ENCODE peak calls at places on chromosome 9, in six cellular contexts. Y is anterior cingulate cortex; O is small intestine; M is stimulated activated CD4-positive, alpha-beta T cell treated with anti-CD3 and anti-CD28 coated beads, Interleukin-1b, Interleukin-23, amount 100 ng/mL, for 24 hours; D is kidney glomerular epithelial cell; X is heart right ventricle. B is an unnamed sample.

GRCh38 chr9:101309139-101309538 is 75.7 kb downstream of the BAAT start:
- DNase-seq in Y (no peak), O (no peak), M (no peak), D (no peak), X (no peak), B (no peak)

GRCh38 chr9:15373201-15373530 is 49.5 kb upstream of the SNAPC3 start:
- DNase-seq in Y (no peak), O (no peak), M (no peak), D (no peak), X (no peak), B (peak; percentile 79)

GRCh38 chr9:71761938-71762353 is 6.4 kb downstream of the CEMIP2 start:
- DNase-seq in Y (no peak), O (no peak), M (no peak), D (no peak), X (no peak), B (no peak)

GRCh38 chr9:133995012-133995896 is 3.1 kb upstream of the VAV2 start:
- DNase-seq in Y (no peak), O (no peak), M (no peak), D (peak; percentile 29), X (no peak), B (peak; percentile 54)

GRCh38 chr9:89786650-89787049 is 181.8 kb downstream of the GADD45G start:
- DNase-seq in Y (no peak), O (peak; percentile 78), M (no peak), D (no peak), X (peak; percentile 46), B (no peak)

GRCh38 chr9:92100237-92100911 is 14.8 kb downstream of the SPTLC1 start:
- DNase-seq in Y (no peak), O (no peak), M (no peak), D (peak; percentile 84), X (no peak), B (peak; percentile 80)

GRCh38 chr9:129491486-129491855 is 129.4 kb downstream of the C9orf50 start:
- DNase-seq in Y (no peak), O (no peak), M (no peak), D (no peak), X (peak; percentile 61), B (no peak)

GRCh38 chr9:79237861-79238260 is 333.9 kb upstream of the TLE4 start:
- DNase-seq in Y (no peak), O (no peak), M (no peak), D (no peak), X (no peak), B (peak; percentile 49)

GRCh38 chr9:89452561-89452960 is 45.4 kb downstream of the SEMA4D start:
- DNase-seq in Y (no peak), O (no peak), M (no peak), D (no peak), X (no peak), B (no peak)

GRCh38 chr9:105359899-105360298 is 87.9 kb upstream of the FSD1L start:
- DNase-seq in Y (no peak), O (no peak), M (no peak), D (no peak), X (no peak), B (peak; percentile 24)

GRCh38 chr9:86185872-86186271 is 73.6 kb downstream of the C9orf153 start:
- DNase-seq in Y (no peak), O (no peak), M (no peak), D (no peak), X (no peak), B (no peak)

GRCh38 chr9:93893899-93894690 is 61.1 kb downstream of the BARX1 start:
- DNase-seq in Y (no peak), O (peak; percentile 94), M (no peak), D (no peak), X (no peak), B (no peak)

GRCh38 chr9:132411091-132411508 is 1.1 kb downstream of the CFAP77 start:
- DNase-seq in Y (peak; percentile 4), O (peak; percentile 60), M (peak; percentile 33), D (peak; percentile 14), X (peak; percentile 16), B (peak; percentile 3)

GRCh38 chr9:9754186-9754585 is 858.6 kb downstream of the PTPRD start:
- DNase-seq in Y (no peak), O (no peak), M (no peak), D (peak; percentile 72), X (no peak), B (no peak)

GRCh38 chr9:91818226-91818587 is 131.8 kb downstream of the ROR2 start:
- DNase-seq in Y (no peak), O (no peak), M (no peak), D (no peak), X (no peak), B (no peak)

GRCh38 chr9:75866273-75866871 is 24.1 kb upstream of the PCSK5 start:
- DNase-seq in Y (peak; percentile 1), O (peak; percentile 69), M (peak; percentile 25), D (peak; percentile 59), X (peak; percentile 56), B (peak; percentile 46)

GRCh38 chr9:84154320-84154719 is 173.7 kb downstream of the RMI1 start:
- DNase-seq in Y (no peak), O (no peak), M (no peak), D (peak; percentile 39), X (no peak), B (peak; percentile 82)

GRCh38 chr9:34612788-34613390 is 992 bp upstream of the RPP25L start:
- DNase-seq in Y (peak; percentile 58), O (peak; percentile 82), M (no peak), D (peak; percentile 65), X (peak; percentile 83), B (peak; percentile 67)

GRCh38 chr9:14215614-14216013 is 98.3 kb downstream of the NFIB start:
- DNase-seq in Y (no peak), O (no peak), M (no peak), D (no peak), X (no peak), B (no peak)

GRCh38 chr9:3708751-3709150 is 182.9 kb upstream of the RFX3 start:
- DNase-seq in Y (peak; percentile 6), O (no peak), M (no peak), D (peak; percentile 77), X (no peak), B (peak; percentile 27)